ENCODE peak calls at places on chromosomes 6 and 20, in six cellular contexts. One of them, this sample, is unnamed.
A peak's percentile ranks its signal among the peaks of the same experiment; 100 is the strongest.

GRCh38 chr6:36875250-36875633 is 639 bp upstream of the PPIL1 start:
- DNase-seq in MCF 10A: no peak
- DNase-seq in A549: no peak
- DNase-seq in esophagus squamous epithelium: no peak
- DNase-seq in body of pancreas: no peak
- DNase-seq in pancreas: no peak
- DNase-seq in this sample: no peak

GRCh38 chr6:37131104-37131959 is 38.6 kb upstream of the PIM1 start:
- DNase-seq in A549: peak; percentile 88
- DNase-seq in pancreas: no peak
- DNase-seq in esophagus squamous epithelium: no peak
- DNase-seq in MCF 10A: peak; percentile 68
- DNase-seq in body of pancreas: no peak
- DNase-seq in this sample: no peak

GRCh38 chr20:38883081-38883980 is 42.9 kb upstream of the FAM83D start:
- DNase-seq in body of pancreas: no peak
- DNase-seq in pancreas: no peak
- DNase-seq in esophagus squamous epithelium: no peak
- DNase-seq in A549: no peak
- DNase-seq in MCF 10A: peak; percentile 43
- DNase-seq in this sample: no peak

GRCh38 chr6:38767555-38767954 is 52.4 kb downstream of the DNAH8 start:
- DNase-seq in body of pancreas: no peak
- DNase-seq in esophagus squamous epithelium: no peak
- DNase-seq in pancreas: no peak
- DNase-seq in MCF 10A: no peak
- DNase-seq in A549: no peak
- DNase-seq in this sample: no peak

GRCh38 chr6:16766043-16766521 is 4.8 kb upstream of the ATXN1 start:
- DNase-seq in MCF 10A: peak; percentile 65
- DNase-seq in body of pancreas: no peak
- DNase-seq in A549: peak; percentile 84
- DNase-seq in pancreas: no peak
- DNase-seq in esophagus squamous epithelium: no peak
- DNase-seq in this sample: no peak

GRCh38 chr20:33644313-33645071 is 17.6 kb upstream of the C20orf144 start:
- DNase-seq in MCF 10A: no peak
- DNase-seq in A549: no peak
- DNase-seq in body of pancreas: no peak
- DNase-seq in pancreas: peak; percentile 8
- DNase-seq in esophagus squamous epithelium: no peak
- DNase-seq in this sample: no peak

GRCh38 chr6:47455533-47456209 is 21.9 kb upstream of the CD2AP start:
- DNase-seq in pancreas: peak; percentile 69
- DNase-seq in MCF 10A: peak; percentile 75
- DNase-seq in A549: no peak
- DNase-seq in esophagus squamous epithelium: no peak
- DNase-seq in body of pancreas: peak; percentile 76
- DNase-seq in this sample: no peak

GRCh38 chr20:32792316-32792715 is 27.4 kb upstream of the MAPRE1 start:
- DNase-seq in A549: no peak
- DNase-seq in body of pancreas: peak; percentile 29
- DNase-seq in esophagus squamous epithelium: no peak
- DNase-seq in MCF 10A: no peak
- DNase-seq in pancreas: no peak
- DNase-seq in this sample: peak; percentile 86

GRCh38 chr20:31740208-31740607 is 1.1 kb downstream of the TPX2 start:
- DNase-seq in A549: no peak
- DNase-seq in pancreas: no peak
- DNase-seq in MCF 10A: peak; percentile 47
- DNase-seq in esophagus squamous epithelium: no peak
- DNase-seq in body of pancreas: no peak
- DNase-seq in this sample: peak; percentile 42

GRCh38 chr6:101392561-101393230 is 812 bp upstream of the GRIK2 start:
- DNase-seq in A549: no peak
- DNase-seq in esophagus squamous epithelium: no peak
- DNase-seq in pancreas: no peak
- DNase-seq in body of pancreas: no peak
- DNase-seq in MCF 10A: no peak
- DNase-seq in this sample: no peak

GRCh38 chr6:72642435-72642834 is 20.6 kb downstream of the KCNQ5 start:
- DNase-seq in A549: no peak
- DNase-seq in body of pancreas: no peak
- DNase-seq in esophagus squamous epithelium: no peak
- DNase-seq in pancreas: no peak
- DNase-seq in MCF 10A: no peak
- DNase-seq in this sample: no peak

GRCh38 chr6:116267879-116268588 is 11.7 kb downstream of the TSPYL1 start:
- DNase-seq in body of pancreas: no peak
- DNase-seq in esophagus squamous epithelium: no peak
- DNase-seq in A549: no peak
- DNase-seq in MCF 10A: no peak
- DNase-seq in pancreas: no peak
- DNase-seq in this sample: no peak

GRCh38 chr6:68738039-68738438 is 103.0 kb downstream of the ADGRB3 start:
- DNase-seq in pancreas: no peak
- DNase-seq in MCF 10A: no peak
- DNase-seq in esophagus squamous epithelium: no peak
- DNase-seq in body of pancreas: no peak
- DNase-seq in A549: no peak
- DNase-seq in this sample: no peak

GRCh38 chr6:5511924-5512323 is 250.6 kb downstream of the FARS2 start:
- DNase-seq in A549: no peak
- DNase-seq in MCF 10A: no peak
- DNase-seq in body of pancreas: no peak
- DNase-seq in pancreas: no peak
- DNase-seq in esophagus squamous epithelium: no peak
- DNase-seq in this sample: no peak

GRCh38 chr6:151784441-151785214 is 22.9 kb upstream of the ESR1 start:
- DNase-seq in A549: no peak
- DNase-seq in body of pancreas: no peak
- DNase-seq in pancreas: no peak
- DNase-seq in MCF 10A: peak; percentile 66
- DNase-seq in esophagus squamous epithelium: no peak
- DNase-seq in this sample: no peak

GRCh38 chr20:51665543-51666118 is 102.6 kb downstream of the ATP9A start:
- DNase-seq in body of pancreas: no peak
- DNase-seq in A549: no peak
- DNase-seq in MCF 10A: no peak
- DNase-seq in esophagus squamous epithelium: no peak
- DNase-seq in pancreas: no peak
- DNase-seq in this sample: no peak

GRCh38 chr6:75327807-75328206 is 43.2 kb upstream of the TMEM30A start:
- DNase-seq in esophagus squamous epithelium: no peak
- DNase-seq in A549: no peak
- DNase-seq in pancreas: no peak
- DNase-seq in body of pancreas: no peak
- DNase-seq in MCF 10A: no peak
- DNase-seq in this sample: no peak

GRCh38 chr6:108211676-108212075 is 45.9 kb downstream of the NR2E1 start:
- DNase-seq in MCF 10A: no peak
- DNase-seq in pancreas: no peak
- DNase-seq in A549: no peak
- DNase-seq in esophagus squamous epithelium: no peak
- DNase-seq in body of pancreas: no peak
- DNase-seq in this sample: no peak

GRCh38 chr6:118784641-118785164 is 109.2 kb upstream of the ASF1A start:
- DNase-seq in A549: no peak
- DNase-seq in MCF 10A: no peak
- DNase-seq in body of pancreas: no peak
- DNase-seq in esophagus squamous epithelium: no peak
- DNase-seq in pancreas: no peak
- DNase-seq in this sample: no peak

GRCh38 chr6:158023597-158023939 is 41.9 kb downstream of the SYNJ2 start:
- DNase-seq in MCF 10A: no peak
- DNase-seq in body of pancreas: no peak
- DNase-seq in esophagus squamous epithelium: no peak
- DNase-seq in A549: no peak
- DNase-seq in pancreas: no peak
- DNase-seq in this sample: no peak

GRCh38 chr6:115773741-115774140 is 286.9 kb downstream of the FRK start:
- DNase-seq in MCF 10A: no peak
- DNase-seq in body of pancreas: no peak
- DNase-seq in A549: no peak
- DNase-seq in pancreas: no peak
- DNase-seq in esophagus squamous epithelium: no peak
- DNase-seq in this sample: no peak

GRCh38 chr20:46293084-46293483 is 15.2 kb downstream of the CDH22 start:
- DNase-seq in esophagus squamous epithelium: no peak
- DNase-seq in body of pancreas: no peak
- DNase-seq in MCF 10A: peak; percentile 51
- DNase-seq in pancreas: no peak
- DNase-seq in A549: peak; percentile 40
- DNase-seq in this sample: no peak

GRCh38 chr6:148954934-148955915 is 208.4 kb downstream of the UST start:
- DNase-seq in body of pancreas: no peak
- DNase-seq in esophagus squamous epithelium: no peak
- DNase-seq in pancreas: no peak
- DNase-seq in MCF 10A: no peak
- DNase-seq in A549: no peak
- DNase-seq in this sample: no peak

GRCh38 chr6:5510734-5511133 is 249.4 kb downstream of the FARS2 start:
- DNase-seq in esophagus squamous epithelium: no peak
- DNase-seq in body of pancreas: no peak
- DNase-seq in A549: no peak
- DNase-seq in MCF 10A: no peak
- DNase-seq in pancreas: no peak
- DNase-seq in this sample: no peak

GRCh38 chr20:44284032-44284431 is 27.0 kb downstream of the FITM2 start:
- DNase-seq in pancreas: no peak
- DNase-seq in A549: no peak
- DNase-seq in esophagus squamous epithelium: no peak
- DNase-seq in body of pancreas: no peak
- DNase-seq in MCF 10A: no peak
- DNase-seq in this sample: no peak

GRCh38 chr6:96015321-96015790 is 418 bp upstream of the FUT9 start:
- DNase-seq in body of pancreas: peak; percentile 65
- DNase-seq in MCF 10A: no peak
- DNase-seq in esophagus squamous epithelium: no peak
- DNase-seq in pancreas: peak; percentile 8
- DNase-seq in A549: no peak
- DNase-seq in this sample: no peak

GRCh38 chr6:168054663-168055560 is 24.1 kb downstream of the FRMD1 start:
- DNase-seq in MCF 10A: no peak
- DNase-seq in pancreas: no peak
- DNase-seq in A549: no peak
- DNase-seq in body of pancreas: no peak
- DNase-seq in esophagus squamous epithelium: no peak
- DNase-seq in this sample: no peak

GRCh38 chr6:5172057-5172683 is 87.0 kb downstream of the PPP1R3G start:
- DNase-seq in A549: no peak
- DNase-seq in body of pancreas: no peak
- DNase-seq in esophagus squamous epithelium: no peak
- DNase-seq in pancreas: no peak
- DNase-seq in MCF 10A: no peak
- DNase-seq in this sample: no peak

GRCh38 chr6:25340421-25340820 is 61.2 kb downstream of the CARMIL1 start:
- DNase-seq in MCF 10A: no peak
- DNase-seq in body of pancreas: no peak
- DNase-seq in A549: no peak
- DNase-seq in pancreas: no peak
- DNase-seq in esophagus squamous epithelium: no peak
- DNase-seq in this sample: no peak

GRCh38 chr6:13814176-13814937 is at the start of gene MCUR1:
- DNase-seq in esophagus squamous epithelium: peak; percentile 63
- DNase-seq in body of pancreas: peak; percentile 93
- DNase-seq in MCF 10A: peak; percentile 85
- DNase-seq in A549: peak; percentile 83
- DNase-seq in pancreas: peak; percentile 92
- DNase-seq in this sample: peak; percentile 95
- TF ChIP-seq CTCF in esophagus squamous epithelium: peak; percentile 38
- TF ChIP-seq CTCF in body of pancreas: no peak
- TF ChIP-seq CTCF in MCF 10A: no peak
- TF ChIP-seq CTCF in A549: peak; percentile 35
- TF ChIP-seq CTCF in pancreas: no peak
- TF ChIP-seq CTCF in this sample: peak; percentile 33

DNA sequence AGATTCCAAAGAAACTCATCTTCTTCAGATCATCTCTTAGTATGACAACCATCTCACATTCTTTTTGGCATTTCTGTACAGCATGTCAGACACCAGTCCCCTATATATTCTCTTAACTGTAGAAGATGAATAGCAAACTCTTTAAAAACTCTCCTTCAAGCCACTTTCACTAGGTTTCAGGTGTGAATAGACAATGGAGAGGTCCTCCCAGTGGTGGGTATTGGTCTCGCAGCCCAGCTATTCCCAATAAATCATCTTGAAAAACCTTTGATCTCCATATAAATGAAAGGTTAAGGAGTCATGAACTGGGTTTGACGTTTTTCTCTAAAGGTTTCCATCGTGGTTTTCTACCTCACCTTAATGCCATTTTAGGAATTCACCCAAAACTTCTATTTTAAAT is 180.0 kb downstream of the GJA1 start:
- DNase-seq in esophagus squamous epithelium: no peak
- DNase-seq in A549: peak; percentile 22
- DNase-seq in MCF 10A: no peak
- DNase-seq in body of pancreas: no peak
- DNase-seq in pancreas: no peak
- DNase-seq in this sample: no peak
- TF ChIP-seq CTCF in esophagus squamous epithelium: no peak
- TF ChIP-seq CTCF in A549: no peak
- TF ChIP-seq CTCF in MCF 10A: no peak
- TF ChIP-seq CTCF in body of pancreas: no peak
- TF ChIP-seq CTCF in pancreas: no peak
- TF ChIP-seq CTCF in this sample: no peak

GRCh38 chr6:132598473-132598872 is 8.9 kb upstream of the TAAR5 start:
- DNase-seq in A549: peak; percentile 30
- DNase-seq in body of pancreas: peak; percentile 10
- DNase-seq in esophagus squamous epithelium: no peak
- DNase-seq in pancreas: no peak
- DNase-seq in MCF 10A: peak; percentile 51
- DNase-seq in this sample: no peak
- TF ChIP-seq CTCF in A549: peak; percentile 19
- TF ChIP-seq CTCF in body of pancreas: no peak
- TF ChIP-seq CTCF in esophagus squamous epithelium: no peak
- TF ChIP-seq CTCF in pancreas: no peak
- TF ChIP-seq CTCF in MCF 10A: peak; percentile 32
- TF ChIP-seq CTCF in this sample: peak; percentile 15

DNA sequence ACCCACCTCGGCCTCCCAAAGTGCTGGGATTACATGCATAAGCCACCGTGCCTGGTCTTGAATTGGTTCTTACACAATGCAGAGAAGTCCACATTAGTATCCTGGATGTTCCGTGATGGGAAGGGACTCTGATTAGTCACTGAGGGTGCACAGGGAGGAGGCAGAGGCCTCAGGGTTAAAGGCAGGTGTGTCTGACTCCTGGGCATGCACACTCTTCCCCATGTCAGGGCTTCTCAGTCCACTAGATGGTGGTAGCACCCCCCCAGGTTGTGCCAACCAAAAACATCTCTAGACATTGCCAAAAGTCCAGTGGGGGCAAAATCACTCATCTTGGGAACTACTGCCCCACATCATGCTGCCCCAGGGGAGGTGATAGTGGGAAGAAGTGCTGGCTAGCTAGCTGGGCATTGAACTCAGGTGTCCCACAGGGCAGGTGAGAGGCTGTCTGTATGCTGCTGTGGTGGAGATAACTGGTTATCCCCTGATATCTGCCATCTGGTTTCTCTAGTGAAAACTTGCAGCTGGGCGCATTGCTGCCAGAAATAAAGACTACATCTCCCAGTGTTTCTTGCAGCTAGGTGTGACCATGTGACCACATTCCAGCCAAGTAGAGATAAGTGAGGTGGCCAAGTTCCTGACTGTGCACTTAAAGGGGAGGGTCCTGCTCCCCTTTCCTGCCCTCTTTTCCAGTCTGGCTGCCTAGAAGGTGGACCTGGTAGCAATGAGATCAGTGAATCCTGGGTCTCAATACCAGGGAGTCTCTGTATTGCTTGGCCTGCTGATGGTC is 8.4 kb upstream of the NSFL1C start:
- DNase-seq in MCF 10A: peak; percentile 92
- DNase-seq in esophagus squamous epithelium: no peak
- DNase-seq in body of pancreas: no peak
- DNase-seq in A549: peak; percentile 38
- DNase-seq in pancreas: no peak
- DNase-seq in this sample: no peak
- TF ChIP-seq CTCF in MCF 10A: no peak
- TF ChIP-seq CTCF in esophagus squamous epithelium: peak; percentile 21
- TF ChIP-seq CTCF in body of pancreas: no peak
- TF ChIP-seq CTCF in A549: peak; percentile 39
- TF ChIP-seq CTCF in pancreas: no peak
- TF ChIP-seq CTCF in this sample: no peak

This sample was measured in GM13976.